ENCODE peak calls at places on chromosomes 1 and 21, in four cellular contexts. Z, C, I and G are unnamed samples. For H3K9me3, the result is how much of the 10 kb centered on the place peaks cover.

GRCh38 chr1:31372961-31373896 is at the start of gene FABP3:
- DNase-seq in C (peak), I (no peak), Z (no peak), G (no peak)

GRCh38 chr1:31984419-31985347 is 29.0 kb upstream of the KHDRBS1 start:
- DNase-seq in C (no peak), Z (peak), I (no peak), G (no peak)

GRCh38 chr1:210292276-210292851 is 36.3 kb upstream of the HHAT start:
- DNase-seq in Z (no peak), C (peak), I (peak), G (peak)

GRCh38 chr1:3650248-3651010 is 526 bp upstream of the WRAP73 start:
- DNase-seq in I (no peak), Z (no peak), C (no peak), G (no peak)

GRCh38 chr1:20440785-20441200 is 45.2 kb downstream of the CAMK2N1 start:
- DNase-seq in Z (peak), I (peak), C (peak), G (peak)

GRCh38 chr1:104953555-104953954 is 1203.9 kb downstream of the AMY1C start:
- DNase-seq in I (no peak), Z (no peak), C (no peak), G (no peak)

GRCh38 chr1:27349784-27350672 is 8.2 kb downstream of the SYTL1 start:
- DNase-seq in C (peak), Z (no peak), I (peak), G (no peak)

GRCh38 chr1:181087400-181087901 is 1.0 kb upstream of the IER5 start:
- DNase-seq in Z (no peak), C (no peak), I (no peak), G (no peak)

GRCh38 chr21:44920694-44921604 is at the start of gene ITGB2:
- DNase-seq in I (no peak), Z (peak), C (peak), G (no peak)

GRCh38 chr1:210800756-210801155 is 333.2 kb downstream of the KCNH1 start:
- DNase-seq in I (no peak), C (no peak), Z (no peak), G (no peak)

GRCh38 chr1:213231795-213232231 is 180.8 kb downstream of the RPS6KC1 start:
- DNase-seq in C (no peak), I (no peak), Z (no peak), G (no peak)

GRCh38 chr1:228372183-228373003 is 34.2 kb downstream of the TRIM11 start:
- DNase-seq in C (no peak), I (no peak), Z (peak), G (no peak)

GRCh38 chr1:89633745-89634625 is 1.1 kb downstream of the LRRC8C start:
- DNase-seq in Z (peak), C (no peak), I (no peak), G (no peak)

GRCh38 chr1:87506147-87506546 is 177.5 kb downstream of the LMO4 start:
- DNase-seq in Z (no peak), C (no peak), I (no peak), G (no peak)

GRCh38 chr1:192907545-192908243 is 98.9 kb downstream of the RGS2 start:
- DNase-seq in C (no peak), Z (no peak), I (no peak), G (no peak)

GRCh38 chr1:18452550-18452949 is 28.2 kb upstream of the KLHDC7A start:
- DNase-seq in I (peak), C (no peak), Z (no peak), G (no peak)

GRCh38 chr1:34918609-34919561 is 10.6 kb downstream of the DLGAP3 start:
- DNase-seq in C (no peak), Z (no peak), I (no peak), G (no peak)

GRCh38 chr1:8813991-8814390 is 3.4 kb downstream of the RERE start:
- DNase-seq in C (no peak), I (no peak), Z (no peak), G (no peak)

GRCh38 chr1:39609618-39610331 is 29.7 kb downstream of the HEYL start:
- DNase-seq in I (peak), C (peak), Z (peak), G (peak)

GRCh38 chr21:45632897-45633260 is 10.6 kb upstream of the PCBP3 start:
- DNase-seq in Z (no peak), I (no peak), C (no peak), G (no peak)

GRCh38 chr1:203860396-203860951 is 925 bp upstream of the SNRPE start:
- DNase-seq in C (no peak), I (no peak), Z (no peak), G (no peak)

GRCh38 chr1:62198069-62198780 is 3.6 kb downstream of the L1TD1 start:
- DNase-seq in C (no peak), Z (no peak), I (no peak), G (no peak)

GRCh38 chr1:177589166-177589565 is 380.7 kb downstream of the SEC16B start:
- DNase-seq in C (no peak), I (no peak), Z (no peak), G (no peak)

GRCh38 chr1:27011976-27012563 is 580 bp downstream of the TENT5B start:
- DNase-seq in C (no peak), Z (no peak), I (no peak), G (no peak)

GRCh38 chr1:226598455-226598849 is 49.9 kb downstream of the STUM start:
- DNase-seq in C (no peak), Z (no peak), I (no peak), G (no peak)

GRCh38 chr1:245298781-245299180 is 144.0 kb downstream of the KIF26B start:
- DNase-seq in Z (no peak), C (no peak), I (no peak), G (no peak)

GRCh38 chr21:42664614-42665013 is 11.2 kb downstream of the PDE9A start:
- DNase-seq in C (no peak), I (no peak), Z (no peak), G (no peak)

GRCh38 chr1:21255284-21255942 is 34.9 kb downstream of the ECE1 start:
- DNase-seq in Z (peak), C (peak), I (peak), G (peak)

GRCh38 chr21:43930848-43931384 is 65.9 kb downstream of the AGPAT3 start:
- DNase-seq in C (no peak), Z (no peak), I (no peak), G (no peak)

GRCh38 chr1:154325583-154326545 is 539 bp downstream of the ATP8B2 start:
- DNase-seq in C (peak), I (peak), Z (no peak), G (no peak)

GRCh38 chr1:162136760-162137537 is 67.5 kb downstream of the NOS1AP start:
- DNase-seq in I (peak), C (no peak), Z (no peak), G (no peak)

GRCh38 chr1:240706150-240706904 is 94.4 kb upstream of the GREM2 start:
- DNase-seq in I (no peak), Z (no peak), C (no peak), G (no peak)

GRCh38 chr1:94119306-94119705 is 1.6 kb downstream of the ABCA4 start:
- DNase-seq in Z (no peak), C (no peak), I (no peak), G (no peak)

GRCh38 chr1:20587639-20588017 is 1.3 kb upstream of the CDA start:
- DNase-seq in Z (no peak), C (no peak), I (no peak), G (no peak)

GRCh38 chr1:8495928-8496401 is 178.1 kb downstream of the SLC45A1 start:
- DNase-seq in C (no peak), Z (no peak), I (no peak), G (no peak)

GRCh38 chr1:58785424-58786058 is 1.7 kb upstream of the JUN start:
- DNase-seq in C (peak), Z (peak), I (peak), G (peak)

GRCh38 chr1:64601207-64601606 is 131.3 kb downstream of the CACHD1 start:
- DNase-seq in Z (no peak), I (no peak), C (no peak), G (no peak)

DNA sequence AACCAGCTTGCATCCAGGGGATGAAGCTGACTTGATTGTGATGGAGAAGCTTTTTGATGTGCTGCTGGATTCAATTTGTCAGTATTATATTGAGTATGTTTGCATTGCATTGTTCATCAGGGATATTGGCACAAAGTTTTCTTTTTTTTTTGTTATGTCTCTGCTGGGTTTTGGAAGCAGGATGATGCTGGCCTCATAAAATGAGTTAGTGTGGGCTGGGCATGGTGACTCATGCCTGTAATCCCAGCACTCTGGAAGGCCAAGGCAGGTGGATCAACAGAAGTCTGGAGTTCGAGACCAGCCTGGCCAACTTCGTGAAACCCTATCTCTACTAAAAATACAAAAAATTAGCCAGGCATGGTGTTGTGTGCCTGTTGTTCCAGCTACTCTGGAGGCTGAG is 8.6 kb downstream of the OR2L3 start:
- DNase-seq in I (no peak), Z (no peak), C (no peak), G (no peak)
- H3K9me3 ChIP-seq in I (under half), Z (under half), C (under half), G (under half)

GRCh38 chr1:163928080-163928479 is 606.3 kb downstream of the NUF2 start:
- DNase-seq in I (no peak), C (no peak), Z (no peak), G (no peak)

GRCh38 chr1:163928649-163929048 is 606.9 kb downstream of the NUF2 start:
- DNase-seq in I (no peak), C (no peak), Z (no peak), G (no peak)

GRCh38 chr1:163924041-163924440 is 602.3 kb downstream of the NUF2 start:
- DNase-seq in I (no peak), C (no peak), Z (no peak), G (no peak)

GRCh38 chr1:163922743-163923186 is 601.0 kb downstream of the NUF2 start:
- DNase-seq in Z (no peak), I (no peak), C (no peak), G (no peak)
- H3K9me3 ChIP-seq in Z (under half), I (under half), C (under half), G (under half)

GRCh38 chr1:49630156-49630555 is 393.6 kb downstream of the AGBL4 start:
- DNase-seq in Z (no peak), I (no peak), C (no peak), G (no peak)
- H3K9me3 ChIP-seq in Z (under half), I (under half), C (under half), G (under half)

GRCh38 chr21:28160378-28160777 is 832.3 kb downstream of the LTN1 start:
- DNase-seq in Z (no peak), I (no peak), C (no peak), G (no peak)
- H3K9me3 ChIP-seq in Z (under half), I (under half), C (under half), G (under half)

GRCh38 chr1:101364370-101365120 is 127.7 kb downstream of the S1PR1 start:
- DNase-seq in I (no peak), C (no peak), Z (no peak), G (no peak)

GRCh38 chr1:101357444-101357986 is 120.7 kb downstream of the S1PR1 start:
- DNase-seq in C (peak), I (peak), Z (peak), G (peak)

GRCh38 chr1:101356604-101357443 is 120.0 kb downstream of the S1PR1 start:
- DNase-seq in I (no peak), C (no peak), Z (no peak), G (no peak)

GRCh38 chr1:101363891-101364318 is 127.1 kb downstream of the S1PR1 start:
- DNase-seq in I (no peak), Z (no peak), C (no peak), G (no peak)

GRCh38 chr1:101360506-101360905 is 123.7 kb downstream of the S1PR1 start:
- DNase-seq in C (no peak), I (no peak), Z (no peak), G (no peak)
- H3K9me3 ChIP-seq in C (under half), I (under half), Z (under half), G (under half)

GRCh38 chr1:248196965-248197364 is at the start of gene OR2M3:
- DNase-seq in C (no peak), I (no peak), Z (no peak), G (no peak)
- H3K9me3 ChIP-seq in C (under half), I (under half), Z (under half), G (under half)

DNA sequence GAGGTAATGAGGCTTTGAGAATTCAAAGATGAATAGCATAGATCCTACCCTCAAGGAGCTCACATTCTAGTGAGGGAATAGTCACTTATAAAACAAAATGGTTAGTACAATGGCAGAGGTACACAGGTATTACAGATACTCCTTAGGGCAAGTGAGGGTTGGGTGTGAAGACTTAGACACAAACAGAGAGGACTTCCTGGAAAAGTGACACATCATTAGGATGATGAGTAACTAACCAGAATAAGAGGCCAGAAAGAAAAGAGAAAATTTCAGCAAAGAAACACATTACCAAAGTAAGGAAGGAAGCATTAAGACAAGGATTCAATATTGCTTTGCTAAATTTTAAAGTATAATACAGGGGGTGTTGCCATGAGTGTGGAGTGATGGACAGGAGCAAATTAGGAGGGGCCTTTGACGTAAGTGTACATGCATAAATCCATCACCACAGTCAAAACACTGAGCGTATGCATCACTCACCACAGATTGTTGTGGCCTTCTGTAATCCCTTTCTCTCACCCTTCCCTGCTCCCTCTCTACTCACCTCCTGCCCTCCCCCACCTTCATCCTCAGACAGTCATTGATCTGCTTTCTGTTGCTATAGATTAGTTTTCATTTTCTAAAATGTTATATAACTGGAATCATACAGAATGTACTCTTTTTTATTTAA is 7.9 kb downstream of the CD53 start:
- DNase-seq in I (no peak), C (no peak), Z (peak), G (peak)
- H3K9me3 ChIP-seq in I (under half), C (under half), Z (under half), G (under half)

DNA sequence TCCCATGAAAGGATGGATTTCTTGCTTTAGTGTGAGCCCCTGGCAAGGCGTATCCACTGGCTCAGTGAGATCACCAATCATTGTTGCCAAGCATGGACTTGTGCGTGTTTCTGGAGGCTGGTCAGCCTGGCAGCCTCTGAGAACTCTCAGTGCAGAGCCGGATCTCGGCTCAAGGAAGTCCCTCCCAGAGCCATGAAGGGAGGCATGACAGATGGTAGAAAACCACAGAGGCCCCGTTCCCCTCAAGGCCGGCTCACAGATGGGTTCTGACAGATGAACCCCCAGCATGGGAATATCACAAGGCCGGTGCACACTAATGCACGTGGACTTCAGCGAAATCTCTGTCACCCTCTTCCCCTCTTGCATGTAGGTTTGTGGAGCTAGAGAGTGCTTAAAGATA is 290.5 kb downstream of the AJAP1 start:
- DNase-seq in I (no peak), C (no peak), Z (no peak), G (no peak)
- H3K9me3 ChIP-seq in I (under half), C (under half), Z (under half), G (under half)